ENCODE peak calls at places on chromosomes 11 and 22, in six cellular contexts. B, F, G, C, S and L are unnamed samples.

GRCh38 chr11:58060535-58060934 is 29.8 kb downstream of the OR6Q1 start:
- DNase-seq in F (no peak), G (no peak), C (no peak), S (no peak), B (no peak), L (no peak)

GRCh38 chr11:32316846-32317525 is 118.4 kb downstream of the WT1 start:
- DNase-seq in F (no peak), G (no peak), C (no peak), B (no peak), S (no peak), L (no peak)

GRCh38 chr22:24184057-24184798 is 2.9 kb downstream of the SUSD2 start:
- DNase-seq in F (no peak), C (no peak), G (no peak), B (no peak), S (no peak), L (no peak)

GRCh38 chr11:70255717-70256116 is 14.8 kb upstream of the PPFIA1 start:
- DNase-seq in G (no peak), B (no peak), S (no peak), C (no peak), F (no peak), L (no peak)

GRCh38 chr22:20503816-20504215 is 3.6 kb upstream of the MED15 start:
- DNase-seq in C (no peak), S (no peak), F (no peak), B (no peak), G (no peak), L (no peak)

GRCh38 chr11:67502328-67502979 is 2.7 kb downstream of the PITPNM1 start:
- DNase-seq in S (no peak), G (no peak), F (no peak), B (no peak), C (no peak), L (no peak)

GRCh38 chr11:125494033-125494364 is 2.1 kb downstream of the FEZ1 start:
- DNase-seq in F (no peak), B (no peak), G (no peak), S (no peak), C (no peak), L (no peak)

GRCh38 chr22:22877523-22878210 is 9.9 kb upstream of the IGLL5 start:
- DNase-seq in C (peak; percentile 10), B (peak; percentile 75), S (peak; percentile 36), F (peak; percentile 75), G (peak; percentile 87), L (peak; percentile 44)

GRCh38 chr11:84003181-84003580 is 717.0 kb upstream of the CCDC90B start:
- DNase-seq in F (no peak), S (no peak), B (no peak), C (no peak), G (no peak), L (no peak)

GRCh38 chr22:43253839-43254238 is 66.9 kb upstream of the TTLL12 start:
- DNase-seq in C (no peak), S (no peak), F (no peak), B (no peak), G (no peak), L (no peak)

GRCh38 chr11:84503503-84503902 is 1123.6 kb downstream of the DLG2 start:
- DNase-seq in C (no peak), G (no peak), F (no peak), S (no peak), B (no peak), L (no peak)

GRCh38 chr22:45553333-45554039 is 50.8 kb downstream of the FBLN1 start:
- DNase-seq in S (peak; percentile 79), G (peak; percentile 93), C (peak; percentile 13), F (peak; percentile 19), B (peak; percentile 62), L (no peak)

GRCh38 chr11:65580031-65580692 is 4.3 kb downstream of the EHBP1L1 start:
- DNase-seq in S (no peak), B (no peak), G (no peak), C (no peak), F (no peak), L (no peak)

GRCh38 chr11:125091877-125092664 is 19.4 kb downstream of the TMEM218 start:
- DNase-seq in G (peak; percentile 6), F (no peak), S (no peak), C (no peak), B (no peak), L (no peak)

GRCh38 chr11:134554861-134555260 is 142.8 kb upstream of the B3GAT1 start:
- DNase-seq in F (no peak), S (no peak), G (no peak), C (no peak), B (no peak), L (no peak)

GRCh38 chr11:117851852-117852251 is 24.6 kb downstream of the FXYD6 start:
- DNase-seq in F (no peak), S (no peak), G (no peak), C (no peak), B (no peak), L (no peak)

GRCh38 chr11:44110231-44110679 is 14.8 kb downstream of the EXT2 start:
- DNase-seq in B (peak; percentile 65), G (peak; percentile 69), C (no peak), F (peak; percentile 37), S (peak; percentile 53), L (peak; percentile 11)

GRCh38 chr11:62143727-62144126 is 19.9 kb downstream of the INCENP start:
- DNase-seq in C (no peak), G (no peak), S (no peak), B (no peak), F (no peak), L (no peak)

GRCh38 chr11:44726278-44727113 is at the start of gene TSPAN18:
- DNase-seq in F (no peak), G (peak; percentile 86), B (peak; percentile 26), S (no peak), C (no peak), L (no peak)

GRCh38 chr11:8256271-8257002 is 7.2 kb downstream of the LMO1 start:
- DNase-seq in F (no peak), S (no peak), G (no peak), C (no peak), B (no peak), L (no peak)

GRCh38 chr22:24824915-24825314 is 18.9 kb downstream of the SGSM1 start:
- DNase-seq in G (no peak), F (no peak), B (no peak), C (no peak), S (no peak), L (no peak)

GRCh38 chr11:18608373-18608772 is 8.8 kb downstream of the MISFA start:
- DNase-seq in B (no peak), C (no peak), G (no peak), F (no peak), S (no peak), L (no peak)

GRCh38 chr11:68164437-68164836 is 43.2 kb upstream of the CHKA start:
- DNase-seq in B (no peak), F (no peak), C (no peak), S (peak; percentile 24), G (no peak), L (no peak)

GRCh38 chr22:37336474-37337028 is 54.2 kb downstream of the CYTH4 start:
- DNase-seq in S (no peak), B (no peak), F (no peak), G (no peak), C (no peak), L (no peak)

GRCh38 chr22:47192651-47193437 is 430.4 kb downstream of the TBC1D22A start:
- DNase-seq in B (peak; percentile 55), F (no peak), C (peak; percentile 12), S (no peak), G (peak; percentile 79), L (no peak)

GRCh38 chr11:97570636-97571035 is 1180.8 kb downstream of the JRKL start:
- DNase-seq in B (no peak), F (no peak), S (no peak), G (no peak), C (no peak), L (no peak)

GRCh38 chr22:32527756-32528155 is 53.1 kb downstream of the FBXO7 start:
- DNase-seq in F (no peak), S (no peak), C (no peak), B (no peak), G (no peak), L (no peak)

GRCh38 chr11:21561589-21561988 is 631.3 kb upstream of the ANO5 start:
- DNase-seq in B (no peak), G (no peak), S (no peak), C (no peak), F (no peak), L (no peak)